ENCODE peak calls at places on chromosomes 2 and 18, in seven cellular contexts. I is endothelial cell; Q is posterior cingulate gyrus; N is activated T-cell treated with anti-CD3 and anti-CD28 coated beads, Interleukin-2, amount 50 U/mL, for 72 hours; V is left ventricle myocardium inferior; E is K562; G is activated T-helper 1 cell treated with Interleukin-2 at 50 U/mL for 16 hours. L is an unnamed sample.

GRCh38 chr2:73415906-73416305 is 30.3 kb downstream of the ALMS1 start:
- DNase-seq in I (no peak), Q (no peak), N (no peak), V (no peak), E (no peak), G (no peak), L (no peak)

GRCh38 chr18:41135146-41135545 is 819.9 kb upstream of the PIK3C3 start:
- DNase-seq in I (no peak), Q (no peak), N (no peak), V (no peak), E (no peak), G (no peak), L (no peak)

GRCh38 chr2:220455389-220455788 is 828.0 kb downstream of the SLC4A3 start:
- DNase-seq in I (no peak), Q (no peak), N (no peak), V (no peak), E (no peak), G (no peak), L (no peak)

GRCh38 chr18:36402765-36403396 is 105.4 kb downstream of the FHOD3 start:
- DNase-seq in I (no peak), Q (no peak), N (no peak), V (peak), E (no peak), G (no peak), L (no peak)

GRCh38 chr2:64832926-64833325 is 156.3 kb upstream of the SLC1A4 start:
- DNase-seq in I (no peak), Q (no peak), N (no peak), V (no peak), E (no peak), G (no peak), L (no peak)

GRCh38 chr2:159155315-159155714 is 131.2 kb downstream of the WDSUB1 start:
- DNase-seq in I (no peak), Q (no peak), N (no peak), V (no peak), E (no peak), G (no peak), L (no peak)

GRCh38 chr18:36415606-36416005 is 118.1 kb downstream of the FHOD3 start:
- DNase-seq in I (no peak), Q (no peak), N (no peak), V (no peak), E (no peak), G (no peak), L (no peak)

GRCh38 chr2:18436408-18437077 is 123.9 kb downstream of the RDH14 start:
- DNase-seq in I (no peak), Q (no peak), N (no peak), V (no peak), E (no peak), G (no peak), L (no peak)

GRCh38 chr2:2464095-2464494 is 133.0 kb upstream of the MYT1L start:
- DNase-seq in I (no peak), Q (no peak), N (no peak), V (peak), E (no peak), G (no peak), L (no peak)

GRCh38 chr2:67883316-67884080 is 179.3 kb downstream of the C1D start:
- DNase-seq in I (no peak), Q (no peak), N (no peak), V (no peak), E (no peak), G (no peak), L (no peak)

GRCh38 chr2:108855194-108855593 is 68.6 kb downstream of the CCDC138 start:
- DNase-seq in I (no peak), Q (no peak), N (no peak), V (no peak), E (no peak), G (no peak), L (no peak)

GRCh38 chr18:2853926-2854664 is 7.3 kb downstream of the EMILIN2 start:
- DNase-seq in I (no peak), Q (no peak), N (no peak), V (no peak), E (peak), G (no peak), L (no peak)

GRCh38 chr2:214808961-214809750 is at the start of gene BARD1:
- DNase-seq in I (peak), Q (peak), N (peak), V (peak), E (peak), G (peak), L (peak)

GRCh38 chr2:134120160-134120717 is 133.6 kb upstream of the MGAT5 start:
- DNase-seq in I (peak), Q (no peak), N (no peak), V (peak), E (peak), G (peak), L (no peak)

GRCh38 chr2:236236559-236237450 is 27.4 kb downstream of the ASB18 start:
- DNase-seq in I (no peak), Q (no peak), N (no peak), V (no peak), E (no peak), G (no peak), L (no peak)

GRCh38 chr2:7014201-7014640 is 97.0 kb downstream of the RNF144A start:
- DNase-seq in I (peak), Q (peak), N (no peak), V (no peak), E (peak), G (no peak), L (peak)

GRCh38 chr2:219112651-219113338 is 47.8 kb downstream of the NHEJ1 start:
- DNase-seq in I (no peak), Q (no peak), N (no peak), V (no peak), E (no peak), G (no peak), L (no peak)

GRCh38 chr18:61400714-61401113 is 67.5 kb downstream of the CDH20 start:
- DNase-seq in I (no peak), Q (no peak), N (no peak), V (no peak), E (no peak), G (no peak), L (no peak)

GRCh38 chr2:10079931-10080535 is at the start of gene CYS1:
- DNase-seq in I (peak), Q (no peak), N (peak), V (no peak), E (peak), G (no peak), L (peak)

GRCh38 chr2:201715459-201715858 is 17.0 kb upstream of the MPP4 start:
- DNase-seq in I (no peak), Q (no peak), N (no peak), V (no peak), E (no peak), G (no peak), L (no peak)

GRCh38 chr2:223523541-223523940 is 78.6 kb downstream of the SCG2 start:
- DNase-seq in I (no peak), Q (no peak), N (no peak), V (no peak), E (no peak), G (no peak), L (no peak)

GRCh38 chr2:238754259-238754658 is 93.6 kb upstream of the TWIST2 start:
- DNase-seq in I (no peak), Q (no peak), N (no peak), V (no peak), E (peak), G (no peak), L (no peak)

GRCh38 chr2:234999740-235000425 is 48.1 kb downstream of the SH3BP4 start:
- DNase-seq in I (no peak), Q (no peak), N (no peak), V (no peak), E (no peak), G (no peak), L (no peak)

GRCh38 chr2:198052741-198053140 is 248.3 kb downstream of the PLCL1 start:
- DNase-seq in I (no peak), Q (no peak), N (no peak), V (no peak), E (no peak), G (no peak), L (no peak)

GRCh38 chr2:109380502-109381326 is 233.1 kb downstream of the SEPTIN10 start:
- DNase-seq in I (peak), Q (no peak), N (no peak), V (no peak), E (no peak), G (no peak), L (no peak)

GRCh38 chr2:234457421-234457820 is 39.5 kb downstream of the ARL4C start:
- DNase-seq in I (no peak), Q (no peak), N (no peak), V (no peak), E (no peak), G (no peak), L (no peak)

GRCh38 chr2:172445851-172446250 is 18.5 kb downstream of the ITGA6 start:
- DNase-seq in I (no peak), Q (no peak), N (no peak), V (no peak), E (no peak), G (no peak), L (no peak)

GRCh38 chr2:100411841-100412292 is 5.6 kb downstream of the CHST10 start:
- DNase-seq in I (no peak), Q (no peak), N (no peak), V (no peak), E (no peak), G (no peak), L (no peak)

GRCh38 chr2:190181066-190181681 is 118.6 kb upstream of the MSTN start:
- DNase-seq in I (no peak), Q (no peak), N (no peak), V (no peak), E (no peak), G (no peak), L (no peak)

GRCh38 chr2:230717595-230717994 is 5.0 kb downstream of the CAB39 start:
- DNase-seq in I (no peak), Q (no peak), N (no peak), V (no peak), E (no peak), G (no peak), L (no peak)

GRCh38 chr2:240874715-240875227 is 6.1 kb downstream of the AGXT start:
- DNase-seq in I (no peak), Q (peak), N (no peak), V (no peak), E (no peak), G (no peak), L (no peak)

GRCh38 chr2:163997466-163997865 is 261.7 kb upstream of the FIGN start:
- DNase-seq in I (no peak), Q (no peak), N (no peak), V (no peak), E (no peak), G (no peak), L (no peak)

GRCh38 chr2:30481323-30481800 is 34.3 kb downstream of the LCLAT1 start:
- DNase-seq in I (no peak), Q (no peak), N (no peak), V (peak), E (peak), G (no peak), L (no peak)

GRCh38 chr2:163046615-163047014 is 208.0 kb upstream of the KCNH7 start:
- DNase-seq in I (no peak), Q (no peak), N (no peak), V (no peak), E (no peak), G (no peak), L (no peak)

L was measured in stimulated activated naive CD8-positive, alpha-beta T cell treated with anti-CD3 and anti-CD28 coated beads, Interleukin-15, amount 100 ng/mL, for 72 hours.